ENCODE peak calls at places on chromosomes 6 and 20, in five cellular contexts. C, K, R, Y and U are unnamed samples.

GRCh38 chr6:43442935-43443334 is 12.4 kb downstream of the DLK2 start:
- DNase-seq in C (no peak), K (no peak), R (no peak), Y (no peak), U (no peak)

GRCh38 chr20:12012241-12013222 is 94.8 kb downstream of the BTBD3 start:
- DNase-seq in Y (peak; percentile 51), R (peak; percentile 58), K (peak; percentile 10), C (peak; percentile 34), U (peak; percentile 89)

GRCh38 chr6:56689114-56689513 is 46.4 kb upstream of the DST start:
- DNase-seq in K (no peak), C (no peak), R (no peak), Y (no peak), U (no peak)

GRCh38 chr6:143543435-143543834 is 31.9 kb upstream of the FUCA2 start:
- DNase-seq in K (no peak), R (no peak), Y (no peak), C (no peak), U (no peak)

GRCh38 chr6:7042056-7042653 is 65.6 kb upstream of the RREB1 start:
- DNase-seq in R (no peak), C (peak; percentile 36), Y (no peak), K (peak; percentile 17), U (peak; percentile 51)

GRCh38 chr6:30013296-30013922 is 47.7 kb upstream of the POLR1H start:
- DNase-seq in Y (no peak), C (no peak), R (peak; percentile 71), K (no peak), U (peak; percentile 34)

GRCh38 chr6:140923048-140923447 is 1209.7 kb upstream of the GJE1 start:
- DNase-seq in C (no peak), R (no peak), Y (no peak), K (no peak), U (no peak)

GRCh38 chr20:22248052-22248667 is 336.2 kb downstream of the FOXA2 start:
- DNase-seq in R (peak; percentile 65), Y (no peak), K (no peak), C (no peak), U (peak; percentile 43)

GRCh38 chr20:2314759-2315439 is 19.1 kb downstream of the TGM3 start:
- DNase-seq in K (peak; percentile 96), Y (peak; percentile 81), R (no peak), C (peak; percentile 97), U (peak; percentile 30)

GRCh38 chr6:43980004-43980795 is 147.1 kb downstream of the MRPL14 start:
- DNase-seq in R (no peak), C (no peak), Y (no peak), K (no peak), U (no peak)

GRCh38 chr6:162055365-162055764 is 672.2 kb downstream of the PRKN start:
- DNase-seq in R (no peak), Y (no peak), K (no peak), C (no peak), U (no peak)

GRCh38 chr6:15754035-15754705 is 91.3 kb upstream of the DTNBP1 start:
- DNase-seq in Y (peak; percentile 39), K (peak; percentile 45), R (no peak), C (peak; percentile 56), U (peak; percentile 23)

GRCh38 chr6:133062077-133062476 is 179.1 kb upstream of the EYA4 start:
- DNase-seq in C (peak; percentile 91), K (peak; percentile 93), Y (no peak), R (no peak), U (peak; percentile 81)

GRCh38 chr6:46735720-46736031 is 501 bp upstream of the PLA2G7 start:
- DNase-seq in R (no peak), K (no peak), Y (no peak), C (no peak), U (no peak)

GRCh38 chr6:20168668-20169633 is 43.3 kb downstream of the MBOAT1 start:
- DNase-seq in R (no peak), Y (no peak), K (no peak), C (no peak), U (no peak)

GRCh38 chr6:64505312-64505711 is 869.7 kb downstream of the PHF3 start:
- DNase-seq in Y (no peak), C (no peak), K (no peak), R (peak; percentile 65), U (peak; percentile 22)

GRCh38 chr20:40809361-40809760 is 120.3 kb upstream of the MAFB start:
- DNase-seq in Y (no peak), K (no peak), R (no peak), C (no peak), U (no peak)

GRCh38 chr6:163165155-163165910 is 249.2 kb upstream of the QKI start:
- DNase-seq in K (no peak), R (no peak), Y (no peak), C (no peak), U (no peak)

GRCh38 chr6:121940728-121941127 is 458.7 kb upstream of the HSF2 start:
- DNase-seq in R (no peak), C (no peak), Y (no peak), K (no peak), U (no peak)

GRCh38 chr20:48025661-48026060 is 240.4 kb upstream of the SULF2 start:
- DNase-seq in K (peak; percentile 89), C (peak; percentile 89), Y (peak; percentile 70), R (no peak), U (peak; percentile 63)

GRCh38 chr6:143970827-143971226 is 37.2 kb downstream of the PLAGL1 start:
- DNase-seq in Y (no peak), K (no peak), R (no peak), C (no peak), U (no peak)

GRCh38 chr20:62475819-62476073 is at the start of gene GATA5:
- DNase-seq in R (no peak), K (no peak), C (no peak), Y (no peak), U (no peak)

GRCh38 chr20:62473200-62473585 is 2.6 kb downstream of the GATA5 start:
- DNase-seq in R (no peak), K (no peak), C (no peak), Y (no peak), U (no peak)

GRCh38 chr20:62473717-62474584 is 1.8 kb downstream of the GATA5 start:
- DNase-seq in K (no peak), R (peak; percentile 73), Y (no peak), C (no peak), U (no peak)

GRCh38 chr20:62475027-62475818 is 572 bp downstream of the GATA5 start:
- DNase-seq in R (peak; percentile 54), K (no peak), Y (no peak), C (no peak), U (no peak)

GRCh38 chr20:62474585-62475026 is 1.2 kb downstream of the GATA5 start:
- DNase-seq in Y (no peak), R (no peak), C (no peak), K (no peak), U (no peak)
- TF ChIP-seq EZH2 in Y (peak; percentile 65), R (peak; percentile 100), C (no peak), K (no peak), U (no peak)

DNA sequence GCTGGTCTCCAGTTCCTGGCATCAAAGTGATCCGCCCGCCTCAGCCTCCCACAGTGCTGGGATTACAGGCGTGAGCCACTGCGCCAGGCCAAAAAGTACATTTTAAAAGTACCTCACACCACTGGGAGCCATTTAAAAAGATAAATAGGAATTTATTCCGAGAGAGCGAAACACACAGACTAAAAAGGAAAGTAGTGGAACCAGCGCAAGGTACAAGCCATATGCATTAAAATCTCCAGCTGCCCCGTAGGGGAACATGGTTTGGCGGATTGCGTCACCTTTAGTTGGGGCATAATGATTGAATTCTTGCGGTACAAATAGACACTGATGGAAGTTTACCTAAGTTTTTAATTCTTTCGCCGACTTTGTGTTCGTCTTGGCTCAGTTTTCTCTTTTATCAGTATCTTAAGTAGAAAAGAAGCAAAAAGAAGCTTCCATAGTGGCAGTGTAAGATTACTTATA is 1.3 kb downstream of the RAD21L1 start:
- DNase-seq in K (no peak), Y (no peak), R (peak; percentile 14), C (no peak), U (no peak)
- TF ChIP-seq EZH2 in K (no peak), Y (no peak), R (no peak), C (no peak), U (no peak)

GRCh38 chr6:1958257-1958656 is 287.1 kb downstream of the GMDS start:
- DNase-seq in R (no peak), C (peak; percentile 2), Y (peak; percentile 85), K (no peak), U (no peak)
- TF ChIP-seq EZH2 in R (no peak), C (no peak), Y (no peak), K (no peak), U (no peak)

GRCh38 chr6:149940673-149940984 is 1.2 kb upstream of the ULBP2 start:
- DNase-seq in C (no peak), Y (no peak), K (no peak), R (no peak), U (no peak)

GRCh38 chr6:149942461-149942829 is 631 bp downstream of the ULBP2 start:
- DNase-seq in K (no peak), C (no peak), R (no peak), Y (no peak), U (no peak)

GRCh38 chr6:149939909-149940672 is 1.7 kb upstream of the ULBP2 start:
- DNase-seq in R (no peak), Y (no peak), K (no peak), C (no peak), U (no peak)

GRCh38 chr6:149938571-149939462 is 3.0 kb upstream of the ULBP2 start:
- DNase-seq in R (no peak), K (no peak), Y (no peak), C (peak; percentile 9), U (peak; percentile 27)

GRCh38 chr6:149941583-149942460 is at the start of gene ULBP2:
- DNase-seq in R (peak; percentile 83), K (peak; percentile 93), C (peak; percentile 96), Y (peak; percentile 97), U (peak; percentile 92)
- TF ChIP-seq EZH2 in R (peak; percentile 89), K (no peak), C (no peak), Y (no peak), U (no peak)

DNA sequence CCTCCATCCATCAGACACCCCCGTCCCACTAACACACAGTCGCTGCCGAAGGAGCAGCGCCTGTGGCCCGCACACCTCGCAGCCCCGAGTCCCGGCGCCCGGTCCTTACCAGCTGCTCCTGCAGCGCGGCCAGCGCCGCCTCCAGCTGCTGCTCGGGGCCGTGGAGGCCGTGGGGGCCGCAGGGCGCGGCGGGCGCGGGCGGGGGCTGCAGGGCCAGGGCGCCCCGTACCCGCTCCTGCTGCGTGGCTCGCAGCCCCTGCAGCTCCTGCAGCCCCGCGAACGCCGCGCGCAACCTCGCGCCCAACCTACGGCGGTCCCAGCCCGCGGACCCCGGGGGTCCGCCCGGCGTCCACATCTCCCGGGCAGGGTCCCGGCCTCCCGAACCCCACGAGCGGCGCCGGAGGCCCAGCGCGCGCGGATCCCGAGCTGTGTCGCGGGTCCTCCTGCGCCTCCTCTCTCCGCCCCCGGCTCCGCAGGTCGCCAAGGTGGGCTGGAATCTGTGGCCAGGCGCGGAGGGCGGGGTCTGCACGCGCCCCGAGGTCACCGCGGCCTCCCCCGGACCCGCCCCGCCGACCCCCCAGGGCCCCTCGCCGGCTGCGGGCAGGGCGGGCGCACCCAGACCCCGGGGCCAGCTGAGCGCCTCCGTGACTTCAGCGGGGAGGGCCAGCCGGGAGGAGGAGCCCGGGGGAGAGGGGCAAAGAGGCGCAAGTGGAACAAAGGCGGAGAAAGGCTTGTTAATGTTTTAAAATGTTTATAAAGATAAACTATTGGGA is at the start of gene DACT2:
- DNase-seq in K (no peak), R (peak; percentile 65), Y (no peak), C (no peak), U (no peak)
- TF ChIP-seq EZH2 in K (no peak), R (no peak), Y (no peak), C (no peak), U (no peak)